ENCODE peak calls at places on chromosomes 7 and 10, in seven cellular contexts. D is H54, M is nephron progenitor cell, U is DND-41, B is GM04503, L is NCI-H748 treated with DMSO at 0.1 percent for 48 hours, P is T-helper 17 cell. Q is an unnamed sample.

GRCh38 chr10:598415-599170 is 90.9 kb downstream of the DIP2C start:
- DNase-seq in L (no peak), B (peak; percentile 99), P (no peak), U (no peak), M (no peak), D (peak; percentile 41), Q (peak; percentile 63)

GRCh38 chr7:66078067-66078466 is 2.4 kb downstream of the ASL start:
- DNase-seq in U (no peak), L (no peak), D (no peak), P (no peak), M (no peak), B (no peak), Q (no peak)

GRCh38 chr10:70167246-70167645 is 3.1 kb downstream of the SAR1A start:
- DNase-seq in B (no peak), D (no peak), L (no peak), U (no peak), P (no peak), M (no peak), Q (no peak)

GRCh38 chr10:6083523-6084475 is 5.0 kb upstream of the RBM17 start:
- DNase-seq in B (no peak), U (peak; percentile 39), L (no peak), D (no peak), M (no peak), P (no peak), Q (no peak)

GRCh38 chr10:59913547-59914237 is 7.3 kb upstream of the CCDC6 start:
- DNase-seq in D (no peak), P (no peak), M (no peak), U (no peak), B (no peak), L (no peak), Q (no peak)

GRCh38 chr10:89283174-89283987 is 18.5 kb upstream of the IFIT2 start:
- DNase-seq in P (no peak), L (no peak), U (no peak), B (no peak), D (no peak), M (peak; percentile 7), Q (no peak)

GRCh38 chr10:77501152-77501845 is 136.3 kb downstream of the KCNMA1 start:
- DNase-seq in D (peak; percentile 96), U (no peak), P (no peak), B (peak; percentile 81), L (no peak), M (no peak), Q (no peak)

GRCh38 chr7:13327669-13328068 is 640.2 kb downstream of the ARL4A start:
- DNase-seq in P (no peak), D (no peak), M (no peak), B (no peak), L (peak; percentile 21), U (no peak), Q (no peak)

GRCh38 chr7:135414850-135415439 is 95.0 kb downstream of the CNOT4 start:
- DNase-seq in P (no peak), L (peak; percentile 60), U (peak; percentile 37), M (peak; percentile 21), D (no peak), B (peak; percentile 12), Q (peak; percentile 33)

GRCh38 chr10:13703101-13703818 is 116.5 kb downstream of the PRPF18 start:
- DNase-seq in U (no peak), P (no peak), L (no peak), B (no peak), M (no peak), D (no peak), Q (no peak)

GRCh38 chr7:73718905-73719805 is at the start of gene STX1A:
- DNase-seq in P (peak; percentile 73), D (peak; percentile 75), L (no peak), U (no peak), B (no peak), M (peak; percentile 80), Q (peak; percentile 98)

GRCh38 chr7:65269150-65269856 is 104.4 kb upstream of the ZNF92 start:
- DNase-seq in D (peak; percentile 83), U (no peak), M (peak; percentile 96), L (peak; percentile 93), B (no peak), P (no peak), Q (peak; percentile 96)

GRCh38 chr7:37015353-37016034 is 291.2 kb upstream of the AOAH start:
- DNase-seq in M (no peak), U (no peak), D (no peak), B (no peak), P (no peak), L (no peak), Q (no peak)

GRCh38 chr7:137996386-137996851 is 5.5 kb downstream of the CREB3L2 start:
- DNase-seq in L (no peak), M (no peak), U (peak; percentile 42), D (no peak), P (no peak), B (no peak), Q (no peak)

GRCh38 chr7:152762056-152762455 is 2.5 kb downstream of the ACTR3B start:
- DNase-seq in L (no peak), P (no peak), D (no peak), B (peak; percentile 22), M (no peak), U (no peak), Q (no peak)

GRCh38 chr7:69736411-69736810 is 138.1 kb downstream of the AUTS2 start:
- DNase-seq in M (no peak), P (no peak), B (no peak), D (no peak), U (no peak), L (no peak), Q (no peak)

GRCh38 chr10:113487154-113487553 is 65.7 kb upstream of the HABP2 start:
- DNase-seq in M (no peak), D (no peak), L (no peak), U (no peak), P (no peak), B (no peak), Q (no peak)

GRCh38 chr7:441713-442421 is 77.8 kb downstream of the PDGFA start:
- DNase-seq in D (no peak), B (no peak), P (no peak), L (no peak), U (no peak), M (no peak), Q (no peak)

GRCh38 chr10:14574885-14575284 is 199.8 kb downstream of the FAM107B start:
- DNase-seq in M (no peak), L (no peak), D (no peak), P (no peak), U (no peak), B (no peak), Q (no peak)

GRCh38 chr7:151809156-151809863 is 67.6 kb downstream of the PRKAG2 start:
- DNase-seq in B (no peak), U (no peak), P (no peak), L (no peak), D (no peak), M (no peak), Q (no peak)

GRCh38 chr10:125344573-125345121 is 184.3 kb upstream of the CTBP2 start:
- DNase-seq in L (no peak), M (no peak), B (no peak), P (no peak), U (no peak), D (no peak), Q (no peak)

GRCh38 chr10:63128443-63128842 is 4.7 kb upstream of the NRBF2 start:
- DNase-seq in B (no peak), D (no peak), L (no peak), M (no peak), U (no peak), P (no peak), Q (no peak)

GRCh38 chr7:43647314-43647691 is 64.4 kb downstream of the STK17A start:
- DNase-seq in L (no peak), M (no peak), U (no peak), B (no peak), D (no peak), P (no peak), Q (peak; percentile 55)

Q was measured in iPS-NIHi11.